ENCODE peak calls at places on chromosomes 1 and 21, in eight cellular contexts. One of them, this sample, is unnamed.

GRCh38 chr21:18298228-18298627 is 53.6 kb downstream of the CHODL start:
- DNase-seq in HFF-Myc: no peak
- DNase-seq in RWPE1: no peak
- DNase-seq in retinal pigment epithelial cell: no peak
- DNase-seq in body of pancreas: no peak
- DNase-seq in neural crest cell: no peak
- DNase-seq in BE2C: no peak
- DNase-seq in tibial nerve: no peak
- DNase-seq in this sample: no peak

GRCh38 chr1:226990133-226990716 is 50.1 kb downstream of the COQ8A start:
- DNase-seq in HFF-Myc: no peak
- DNase-seq in retinal pigment epithelial cell: no peak
- DNase-seq in body of pancreas: peak
- DNase-seq in BE2C: peak
- DNase-seq in tibial nerve: no peak
- DNase-seq in RWPE1: no peak
- DNase-seq in neural crest cell: no peak
- DNase-seq in this sample: no peak

GRCh38 chr1:202213361-202214088 is 19.9 kb downstream of the LGR6 start:
- DNase-seq in HFF-Myc: no peak
- DNase-seq in RWPE1: no peak
- DNase-seq in BE2C: no peak
- DNase-seq in body of pancreas: no peak
- DNase-seq in neural crest cell: no peak
- DNase-seq in retinal pigment epithelial cell: no peak
- DNase-seq in tibial nerve: no peak
- DNase-seq in this sample: no peak

GRCh38 chr1:85623061-85623471 is 42.5 kb downstream of the CCN1 start:
- DNase-seq in tibial nerve: no peak
- DNase-seq in neural crest cell: no peak
- DNase-seq in retinal pigment epithelial cell: no peak
- DNase-seq in HFF-Myc: no peak
- DNase-seq in body of pancreas: no peak
- DNase-seq in RWPE1: peak
- DNase-seq in BE2C: no peak
- DNase-seq in this sample: no peak

GRCh38 chr1:231954751-231955150 is 328.2 kb downstream of the DISC1 start:
- DNase-seq in BE2C: no peak
- DNase-seq in tibial nerve: no peak
- DNase-seq in neural crest cell: no peak
- DNase-seq in HFF-Myc: no peak
- DNase-seq in RWPE1: no peak
- DNase-seq in body of pancreas: no peak
- DNase-seq in retinal pigment epithelial cell: no peak
- DNase-seq in this sample: no peak

GRCh38 chr1:39683591-39684312 is 7.5 kb downstream of the HPCAL4 start:
- DNase-seq in body of pancreas: no peak
- DNase-seq in RWPE1: no peak
- DNase-seq in retinal pigment epithelial cell: no peak
- DNase-seq in tibial nerve: no peak
- DNase-seq in BE2C: no peak
- DNase-seq in neural crest cell: no peak
- DNase-seq in HFF-Myc: no peak
- DNase-seq in this sample: no peak

GRCh38 chr1:172826096-172826741 is 167.3 kb downstream of the FASLG start:
- DNase-seq in tibial nerve: no peak
- DNase-seq in body of pancreas: peak
- DNase-seq in neural crest cell: no peak
- DNase-seq in BE2C: peak
- DNase-seq in RWPE1: peak
- DNase-seq in retinal pigment epithelial cell: peak
- DNase-seq in HFF-Myc: peak
- DNase-seq in this sample: no peak

GRCh38 chr1:218743861-218744505 is 398.8 kb downstream of the TGFB2 start:
- DNase-seq in tibial nerve: no peak
- DNase-seq in RWPE1: no peak
- DNase-seq in retinal pigment epithelial cell: no peak
- DNase-seq in BE2C: no peak
- DNase-seq in neural crest cell: no peak
- DNase-seq in body of pancreas: no peak
- DNase-seq in HFF-Myc: no peak
- DNase-seq in this sample: no peak

GRCh38 chr1:224851850-224852261 is 77.6 kb upstream of the DNAH14 start:
- DNase-seq in tibial nerve: no peak
- DNase-seq in neural crest cell: no peak
- DNase-seq in RWPE1: no peak
- DNase-seq in retinal pigment epithelial cell: no peak
- DNase-seq in BE2C: no peak
- DNase-seq in body of pancreas: peak
- DNase-seq in HFF-Myc: no peak
- DNase-seq in this sample: no peak
- TF ChIP-seq CTCF in tibial nerve: no peak
- TF ChIP-seq CTCF in neural crest cell: peak
- TF ChIP-seq CTCF in RWPE1: no peak
- TF ChIP-seq CTCF in retinal pigment epithelial cell: no peak
- TF ChIP-seq CTCF in BE2C: no peak
- TF ChIP-seq CTCF in body of pancreas: no peak
- TF ChIP-seq CTCF in HFF-Myc: no peak
- TF ChIP-seq CTCF in this sample: no peak

DNA sequence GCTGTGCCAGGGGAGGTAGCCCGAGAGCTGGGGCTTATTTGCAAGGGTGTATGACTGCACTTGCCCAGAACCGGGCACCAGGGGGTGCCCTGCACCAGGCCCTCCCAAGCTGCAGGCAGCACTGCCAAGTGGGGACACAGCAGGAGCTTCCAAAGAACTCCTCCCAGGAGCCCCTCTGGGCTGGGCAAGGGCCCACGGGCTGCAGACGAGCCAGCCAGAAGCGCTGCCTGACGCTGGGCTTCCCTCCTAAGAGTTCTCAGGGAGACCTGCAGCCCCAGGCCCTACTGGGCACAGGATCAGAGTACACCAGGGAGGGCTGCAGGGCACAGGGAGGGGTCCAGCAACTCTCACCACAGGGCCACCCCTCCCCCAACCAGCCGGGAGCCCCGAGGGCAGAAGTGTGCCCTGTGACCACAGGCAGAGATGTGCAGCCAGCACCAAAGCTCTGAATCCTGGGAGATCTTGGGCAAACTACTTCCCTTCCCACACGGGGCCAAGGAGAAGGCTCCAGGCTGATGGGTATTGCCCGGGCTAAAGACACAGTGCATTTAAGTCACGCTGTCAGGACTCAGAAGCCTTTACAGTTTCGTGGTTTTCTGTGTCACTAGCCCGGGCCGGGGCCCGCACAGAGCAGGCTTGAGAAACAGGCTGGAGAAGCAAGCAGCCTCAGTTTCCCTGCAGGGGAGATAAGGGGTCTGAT is 63.4 kb downstream of the KCNAB2 start:
- DNase-seq in BE2C: peak
- DNase-seq in RWPE1: peak
- DNase-seq in body of pancreas: peak
- DNase-seq in neural crest cell: no peak
- DNase-seq in retinal pigment epithelial cell: peak
- DNase-seq in HFF-Myc: no peak
- DNase-seq in tibial nerve: no peak
- DNase-seq in this sample: no peak
- TF ChIP-seq CTCF in BE2C: peak
- TF ChIP-seq CTCF in RWPE1: peak
- TF ChIP-seq CTCF in body of pancreas: no peak
- TF ChIP-seq CTCF in neural crest cell: peak
- TF ChIP-seq CTCF in retinal pigment epithelial cell: peak
- TF ChIP-seq CTCF in HFF-Myc: peak
- TF ChIP-seq CTCF in tibial nerve: no peak
- TF ChIP-seq CTCF in this sample: no peak

DNA sequence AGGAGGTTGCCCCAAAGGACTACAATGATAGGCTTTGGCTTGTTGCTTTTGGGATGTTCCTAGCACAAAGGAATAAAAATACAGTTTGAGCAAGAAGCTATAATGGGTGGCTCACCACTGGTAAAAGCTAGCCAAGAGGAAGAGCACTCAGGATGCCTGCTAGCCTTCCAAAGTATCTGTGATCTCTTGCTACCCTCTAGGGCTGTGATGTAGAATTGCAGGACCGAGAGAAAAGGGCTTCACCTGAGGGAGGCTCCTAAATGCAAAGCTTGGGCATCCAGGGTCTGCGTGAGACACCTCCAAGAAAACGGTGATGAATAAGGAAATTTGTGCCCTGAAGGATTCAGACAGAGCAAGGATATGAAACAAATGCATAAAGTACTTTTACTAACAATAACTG is 17.7 kb downstream of the IVL start:
- DNase-seq in neural crest cell: no peak
- DNase-seq in body of pancreas: no peak
- DNase-seq in retinal pigment epithelial cell: no peak
- DNase-seq in RWPE1: peak
- DNase-seq in tibial nerve: no peak
- DNase-seq in HFF-Myc: no peak
- DNase-seq in BE2C: no peak
- DNase-seq in this sample: no peak
- TF ChIP-seq CTCF in neural crest cell: no peak
- TF ChIP-seq CTCF in body of pancreas: no peak
- TF ChIP-seq CTCF in retinal pigment epithelial cell: peak
- TF ChIP-seq CTCF in RWPE1: peak
- TF ChIP-seq CTCF in tibial nerve: no peak
- TF ChIP-seq CTCF in HFF-Myc: no peak
- TF ChIP-seq CTCF in BE2C: peak
- TF ChIP-seq CTCF in this sample: no peak

GRCh38 chr1:119647734-119648619 is at the start of gene ZNF697:
- DNase-seq in tibial nerve: peak
- DNase-seq in retinal pigment epithelial cell: peak
- DNase-seq in HFF-Myc: peak
- DNase-seq in body of pancreas: peak
- DNase-seq in BE2C: peak
- DNase-seq in neural crest cell: peak
- DNase-seq in RWPE1: peak
- DNase-seq in this sample: peak
- TF ChIP-seq CTCF in tibial nerve: peak
- TF ChIP-seq CTCF in retinal pigment epithelial cell: peak
- TF ChIP-seq CTCF in HFF-Myc: peak
- TF ChIP-seq CTCF in body of pancreas: peak
- TF ChIP-seq CTCF in BE2C: peak
- TF ChIP-seq CTCF in neural crest cell: peak
- TF ChIP-seq CTCF in RWPE1: peak
- TF ChIP-seq CTCF in this sample: no peak

DNA sequence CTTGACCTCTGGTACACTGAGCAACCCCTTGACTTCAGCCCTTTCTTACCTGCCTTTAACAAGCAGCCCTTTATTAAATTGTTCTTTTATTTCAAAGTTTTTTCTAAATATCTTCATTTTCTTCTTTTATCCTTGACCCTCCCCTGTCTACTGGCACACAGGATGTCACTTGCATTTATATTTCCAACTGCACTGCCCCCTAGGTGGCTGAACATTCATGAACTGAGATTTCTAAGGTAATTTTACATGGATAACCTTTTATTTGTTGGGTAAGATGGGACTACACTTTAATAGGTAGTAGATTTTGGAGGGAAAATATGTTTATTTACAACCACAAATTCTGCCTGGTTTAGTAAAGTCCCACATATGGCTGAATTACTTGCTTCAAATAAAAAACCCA is 190.0 kb downstream of the ATP6V1G3 start:
- DNase-seq in BE2C: no peak
- DNase-seq in retinal pigment epithelial cell: no peak
- DNase-seq in neural crest cell: no peak
- DNase-seq in tibial nerve: no peak
- DNase-seq in HFF-Myc: no peak
- DNase-seq in RWPE1: no peak
- DNase-seq in body of pancreas: no peak
- DNase-seq in this sample: no peak
- TF ChIP-seq CTCF in BE2C: peak
- TF ChIP-seq CTCF in retinal pigment epithelial cell: peak
- TF ChIP-seq CTCF in neural crest cell: no peak
- TF ChIP-seq CTCF in tibial nerve: no peak
- TF ChIP-seq CTCF in HFF-Myc: no peak
- TF ChIP-seq CTCF in RWPE1: no peak
- TF ChIP-seq CTCF in body of pancreas: no peak
- TF ChIP-seq CTCF in this sample: no peak

GRCh38 chr1:44613932-44614331 is 60.3 kb downstream of the TMEM53 start:
- DNase-seq in tibial nerve: no peak
- DNase-seq in RWPE1: no peak
- DNase-seq in HFF-Myc: no peak
- DNase-seq in BE2C: no peak
- DNase-seq in neural crest cell: no peak
- DNase-seq in retinal pigment epithelial cell: no peak
- DNase-seq in body of pancreas: no peak
- DNase-seq in this sample: no peak
- TF ChIP-seq CTCF in tibial nerve: no peak
- TF ChIP-seq CTCF in RWPE1: no peak
- TF ChIP-seq CTCF in HFF-Myc: no peak
- TF ChIP-seq CTCF in BE2C: no peak
- TF ChIP-seq CTCF in neural crest cell: no peak
- TF ChIP-seq CTCF in retinal pigment epithelial cell: no peak
- TF ChIP-seq CTCF in body of pancreas: no peak
- TF ChIP-seq CTCF in this sample: no peak

DNA sequence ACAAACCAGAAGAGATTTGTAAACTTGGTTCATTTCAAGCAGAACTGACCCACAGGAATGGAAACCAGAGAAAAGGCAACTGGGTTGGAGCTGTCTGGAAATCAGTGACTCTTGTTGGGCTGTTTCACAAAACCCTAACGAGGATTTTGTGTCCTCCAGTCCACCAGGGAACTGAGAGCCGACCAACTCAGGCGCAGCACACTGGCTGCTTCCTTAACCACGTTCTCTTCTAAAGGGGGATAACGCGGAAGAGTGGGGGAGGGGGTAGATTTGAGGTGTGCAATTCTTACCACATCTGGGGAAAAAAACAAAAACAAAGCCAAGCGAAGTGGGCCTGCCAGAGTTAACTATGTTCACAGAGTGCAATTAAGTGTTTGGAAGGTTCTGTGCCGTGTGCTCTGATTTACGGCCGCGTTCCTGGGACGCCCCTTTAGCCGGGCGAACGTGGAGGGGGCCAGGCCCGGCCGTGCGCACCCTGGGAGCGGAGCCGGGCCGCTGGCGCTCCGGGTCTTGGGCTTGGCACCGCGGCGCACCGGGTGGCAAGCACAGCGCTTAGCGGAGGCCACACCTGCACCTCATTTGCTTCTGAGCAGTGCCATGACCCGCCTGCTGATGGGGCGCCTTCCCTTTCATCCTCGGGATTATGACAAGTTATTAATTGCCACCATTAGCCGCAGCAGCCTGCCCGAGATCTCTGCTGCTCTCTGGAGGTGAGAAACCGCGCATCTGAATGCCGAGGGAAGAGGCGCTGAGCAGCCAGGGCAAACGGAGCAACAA is 248.6 kb upstream of the FOXD3 start:
- DNase-seq in HFF-Myc: no peak
- DNase-seq in retinal pigment epithelial cell: no peak
- DNase-seq in neural crest cell: no peak
- DNase-seq in BE2C: no peak
- DNase-seq in RWPE1: no peak
- DNase-seq in tibial nerve: no peak
- DNase-seq in body of pancreas: peak
- DNase-seq in this sample: no peak
- TF ChIP-seq CTCF in HFF-Myc: no peak
- TF ChIP-seq CTCF in retinal pigment epithelial cell: peak
- TF ChIP-seq CTCF in neural crest cell: no peak
- TF ChIP-seq CTCF in BE2C: peak
- TF ChIP-seq CTCF in RWPE1: no peak
- TF ChIP-seq CTCF in tibial nerve: peak
- TF ChIP-seq CTCF in body of pancreas: no peak
- TF ChIP-seq CTCF in this sample: no peak